ENCODE peak calls at places on chromosomes 5 and 9, in six cellular contexts. R is tibial nerve, E is ovary, V is transverse colon, Z is uterus, J is fibroblast of lung. S is an unnamed sample.

GRCh38 chr5:388266-389196 is 54.4 kb upstream of the EXOC3 start:
- DNase-seq in R (no peak), E (no peak), V (no peak), Z (no peak), J (no peak), S (no peak)

GRCh38 chr5:179816401-179817070 is 4.2 kb upstream of the SQSTM1 start:
- DNase-seq in R (no peak), E (peak; percentile 56), V (no peak), Z (no peak), J (no peak), S (no peak)

GRCh38 chr5:138962619-138963370 is 87.7 kb upstream of the LRRTM2 start:
- DNase-seq in R (no peak), E (no peak), V (no peak), Z (no peak), J (no peak), S (no peak)

GRCh38 chr9:136685792-136686533 is 1.3 kb downstream of the AGPAT2 start:
- DNase-seq in R (no peak), E (peak; percentile 57), V (no peak), Z (no peak), J (no peak), S (no peak)

GRCh38 chr5:75265731-75266130 is 29.1 kb upstream of the ANKRD31 start:
- DNase-seq in R (no peak), E (no peak), V (no peak), Z (no peak), J (peak; percentile 30), S (no peak)

GRCh38 chr9:33130961-33131360 is 36.2 kb downstream of the B4GALT1 start:
- DNase-seq in R (no peak), E (no peak), V (no peak), Z (no peak), J (no peak), S (no peak)

GRCh38 chr5:77174526-77174925 is 36.0 kb upstream of the PDE8B start:
- DNase-seq in R (no peak), E (no peak), V (no peak), Z (no peak), J (no peak), S (no peak)

GRCh38 chr5:155625897-155626543 is 612.5 kb downstream of the KIF4B start:
- DNase-seq in R (no peak), E (peak; percentile 20), V (no peak), Z (no peak), J (no peak), S (no peak)

GRCh38 chr5:91058575-91058974 is 324.5 kb downstream of the ARRDC3 start:
- DNase-seq in R (no peak), E (no peak), V (peak; percentile 44), Z (no peak), J (no peak), S (no peak)

GRCh38 chr5:133709074-133709676 is 96.8 kb upstream of the FSTL4 start:
- DNase-seq in R (no peak), E (no peak), V (no peak), Z (no peak), J (peak; percentile 17), S (no peak)

GRCh38 chr5:41094871-41095270 is 23.7 kb upstream of the MROH2B start:
- DNase-seq in R (no peak), E (no peak), V (no peak), Z (no peak), J (peak; percentile 9), S (no peak)

GRCh38 chr9:36218411-36218901 is 27.7 kb downstream of the CLTA start:
- DNase-seq in R (no peak), E (no peak), V (no peak), Z (no peak), J (no peak), S (peak; percentile 44)

GRCh38 chr5:102241809-102242421 is 54.2 kb downstream of the SLCO4C1 start:
- DNase-seq in R (no peak), E (no peak), V (peak; percentile 18), Z (no peak), J (no peak), S (no peak)

DNA sequence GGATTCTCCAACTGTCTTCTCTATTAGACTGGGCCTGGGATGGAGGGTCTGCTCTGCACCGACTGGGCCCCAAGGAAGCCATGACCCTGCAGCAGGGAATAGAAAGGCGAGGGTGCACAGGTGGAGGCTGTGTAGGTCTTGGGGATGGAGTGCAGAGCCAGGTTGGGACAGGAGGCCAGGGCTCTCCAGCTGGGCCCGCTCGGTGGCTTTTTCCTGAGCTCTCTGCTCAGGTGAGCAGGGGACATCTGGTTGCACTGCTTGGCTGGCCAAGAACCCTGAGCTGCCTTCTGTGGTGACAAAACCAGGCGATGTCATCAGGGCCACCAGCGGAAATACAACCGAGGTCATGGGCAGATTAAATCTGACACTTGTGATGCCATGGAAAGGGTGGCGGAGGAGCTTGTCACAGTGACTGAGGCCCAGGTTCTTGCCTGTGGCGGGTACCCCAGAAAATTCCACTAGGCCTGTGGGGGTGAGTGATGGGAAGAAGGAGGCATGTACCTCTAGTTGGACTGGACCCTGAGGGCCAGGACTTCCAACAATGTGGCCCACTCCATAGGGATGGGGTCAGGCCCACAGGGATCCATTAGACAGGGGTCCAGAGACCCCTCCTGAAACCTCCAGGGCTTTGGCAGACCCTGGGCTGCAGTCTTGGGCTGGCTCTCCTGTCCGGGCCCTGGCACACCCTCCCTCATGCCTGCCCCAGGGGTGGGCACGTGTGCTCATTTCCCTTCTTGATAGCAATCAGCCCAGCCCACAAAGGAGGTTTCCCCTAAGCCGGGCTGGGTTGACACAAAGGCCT is 4.4 kb upstream of the IL3 start:
- DNase-seq in R (no peak), E (peak; percentile 2), V (no peak), Z (peak; percentile 12), J (no peak), S (no peak)
- TF ChIP-seq CTCF in R (no peak), E (no peak), V (no peak), Z (no peak), J (no peak), S (no peak)

GRCh38 chr5:51376504-51376903 is 6.7 kb upstream of the ISL1 start:
- DNase-seq in R (no peak), E (no peak), V (no peak), Z (no peak), J (no peak), S (no peak)

GRCh38 chr5:51378778-51379652 is 4.2 kb upstream of the ISL1 start:
- DNase-seq in R (no peak), E (no peak), V (no peak), Z (no peak), J (peak; percentile 23), S (no peak)

GRCh38 chr5:51378061-51378409 is 5.2 kb upstream of the ISL1 start:
- DNase-seq in R (no peak), E (no peak), V (no peak), Z (no peak), J (no peak), S (no peak)

GRCh38 chr5:51378415-51378777 is 4.9 kb upstream of the ISL1 start:
- DNase-seq in R (no peak), E (no peak), V (no peak), Z (no peak), J (no peak), S (no peak)

GRCh38 chr5:51377151-51378060 is 5.8 kb upstream of the ISL1 start:
- DNase-seq in R (no peak), E (no peak), V (no peak), Z (no peak), J (no peak), S (no peak)
- H3K27me3 ChIP-seq in R (no peaks in the 10 kb centered on the region), E (no peaks in the 10 kb centered on the region), V (peaks cover 66% of the 10 kb centered on the region), Z (no peaks in the 10 kb centered on the region), J (peaks cover 17% of the 10 kb centered on the region), S (peaks cover 76% of the 10 kb centered on the region)

GRCh38 chr5:149747833-149748366 is 17.8 kb downstream of the PPARGC1B start:
- DNase-seq in R (no peak), E (no peak), V (peak; percentile 28), Z (no peak), J (no peak), S (no peak)

GRCh38 chr5:149747141-149747832 is 17.2 kb downstream of the PPARGC1B start:
- DNase-seq in R (no peak), E (no peak), V (peak; percentile 94), Z (no peak), J (no peak), S (peak; percentile 67)

GRCh38 chr5:149748471-149749094 is 18.5 kb downstream of the PPARGC1B start:
- DNase-seq in R (no peak), E (no peak), V (no peak), Z (no peak), J (no peak), S (no peak)

GRCh38 chr5:149745212-149745943 is 15.3 kb downstream of the PPARGC1B start:
- DNase-seq in R (no peak), E (no peak), V (no peak), Z (no peak), J (no peak), S (no peak)

DNA sequence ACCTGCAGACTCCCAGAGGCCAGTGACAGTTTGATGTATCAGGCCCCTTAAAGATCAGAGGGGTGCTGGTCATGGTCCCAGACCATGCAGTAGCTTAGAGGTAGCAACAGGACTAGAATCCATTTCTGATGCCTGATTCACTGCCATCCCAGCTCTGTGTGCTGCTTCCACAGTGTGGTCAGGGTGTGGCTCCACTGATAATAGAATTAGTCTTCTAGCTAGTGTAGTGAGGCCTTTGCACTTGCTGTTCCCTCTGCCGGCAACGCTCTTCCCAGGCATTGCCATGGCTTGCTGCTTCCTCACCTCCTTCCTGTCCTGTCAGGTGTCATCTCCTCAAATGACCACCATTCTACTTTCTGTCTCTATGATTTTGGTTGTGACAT is 15.8 kb downstream of the PPARGC1B start:
- DNase-seq in R (no peak), E (no peak), V (peak; percentile 38), Z (no peak), J (no peak), S (no peak)
- H3K4me1 ChIP-seq in R (no peaks in the 10 kb centered on the region), E (peaks cover 5% of the 10 kb centered on the region), V (peaks cover 37% of the 10 kb centered on the region), Z (no peaks in the 10 kb centered on the region), J (no peaks in the 10 kb centered on the region), S (no peaks in the 10 kb centered on the region)

GRCh38 chr5:173496883-173497255 is 119.6 kb downstream of the BOD1 start:
- DNase-seq in R (no peak), E (no peak), V (no peak), Z (no peak), J (no peak), S (no peak)

GRCh38 chr5:173493846-173494245 is 122.6 kb downstream of the BOD1 start:
- DNase-seq in R (no peak), E (no peak), V (no peak), Z (no peak), J (no peak), S (no peak)

GRCh38 chr5:173494446-173494845 is 122.0 kb downstream of the BOD1 start:
- DNase-seq in R (no peak), E (no peak), V (no peak), Z (no peak), J (no peak), S (no peak)

GRCh38 chr5:173496129-173496882 is 120.1 kb downstream of the BOD1 start:
- DNase-seq in R (no peak), E (no peak), V (no peak), Z (no peak), J (peak; percentile 16), S (no peak)

DNA sequence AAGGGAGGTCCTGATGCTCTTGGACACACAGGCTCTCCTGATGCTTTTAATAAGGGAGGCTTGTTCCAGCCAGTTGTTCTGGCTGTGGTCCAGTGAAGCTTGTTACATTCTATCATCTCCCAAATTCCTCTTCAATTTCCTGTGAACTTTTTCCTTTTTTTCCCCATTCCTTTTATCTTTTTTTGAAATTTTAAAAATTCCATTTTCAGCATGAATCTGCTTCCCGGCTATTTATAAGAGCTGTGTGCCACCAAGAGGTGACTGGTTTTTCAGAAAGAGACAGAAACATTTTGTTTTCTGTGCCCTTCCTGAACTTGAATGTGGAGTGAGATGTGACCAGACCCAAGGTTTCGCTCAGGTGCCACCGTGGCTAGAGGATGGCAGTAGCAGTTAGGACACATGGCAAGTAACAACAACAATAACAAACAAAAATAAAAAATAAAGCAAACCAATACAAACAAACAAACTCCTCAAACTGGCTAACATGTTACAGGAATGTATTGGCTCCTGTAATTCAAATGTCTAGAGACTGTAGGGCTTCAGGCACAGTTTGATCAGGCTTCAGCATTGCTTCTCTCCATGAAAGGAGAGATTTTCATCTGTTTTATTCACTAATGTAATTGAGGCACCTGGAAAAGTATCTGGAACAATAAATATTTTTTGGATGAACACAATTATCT is 121.1 kb downstream of the BOD1 start:
- DNase-seq in R (peak; percentile 60), E (no peak), V (no peak), Z (no peak), J (no peak), S (no peak)
- TF ChIP-seq CTCF in R (no peak), E (no peak), V (no peak), Z (no peak), J (no peak), S (no peak)